ENCODE peak calls at places on chromosomes 6 and 20, in five cellular contexts. One of them, this sample, is unnamed.

GRCh38 chr6:158662607-158663464 is 13.0 kb downstream of the SYTL3 start:
- DNase-seq in GM23338: no peak
- DNase-seq in heart left ventricle: no peak
- DNase-seq in psoas muscle: peak; percentile 64
- DNase-seq in right lobe of liver: no peak
- DNase-seq in this sample: no peak

GRCh38 chr6:134379086-134379485 is 61.2 kb upstream of the SGK1 start:
- DNase-seq in heart left ventricle: peak; percentile 27
- DNase-seq in GM23338: peak; percentile 86
- DNase-seq in psoas muscle: no peak
- DNase-seq in right lobe of liver: no peak
- DNase-seq in this sample: no peak

GRCh38 chr6:16683524-16684194 is 77.6 kb downstream of the ATXN1 start:
- DNase-seq in psoas muscle: peak; percentile 57
- DNase-seq in GM23338: no peak
- DNase-seq in right lobe of liver: peak; percentile 46
- DNase-seq in heart left ventricle: peak; percentile 47
- DNase-seq in this sample: peak; percentile 69

GRCh38 chr6:43173496-43174262 is 2.6 kb downstream of the SRF start:
- DNase-seq in heart left ventricle: no peak
- DNase-seq in right lobe of liver: no peak
- DNase-seq in GM23338: no peak
- DNase-seq in psoas muscle: no peak
- DNase-seq in this sample: no peak

GRCh38 chr6:126033696-126034095 is 47.4 kb downstream of the TRMT11 start:
- DNase-seq in right lobe of liver: no peak
- DNase-seq in heart left ventricle: no peak
- DNase-seq in GM23338: peak; percentile 72
- DNase-seq in psoas muscle: no peak
- DNase-seq in this sample: peak; percentile 82

GRCh38 chr20:31641391-31641790 is 3.7 kb downstream of the COX4I2 start:
- DNase-seq in right lobe of liver: no peak
- DNase-seq in heart left ventricle: no peak
- DNase-seq in GM23338: no peak
- DNase-seq in psoas muscle: no peak
- DNase-seq in this sample: no peak

GRCh38 chr6:99458319-99458718 is 33.2 kb upstream of the PNISR start:
- DNase-seq in GM23338: peak; percentile 85
- DNase-seq in psoas muscle: no peak
- DNase-seq in heart left ventricle: no peak
- DNase-seq in right lobe of liver: no peak
- DNase-seq in this sample: peak; percentile 36

GRCh38 chr6:168319279-168320051 is at the start of gene DACT2:
- DNase-seq in heart left ventricle: no peak
- DNase-seq in right lobe of liver: no peak
- DNase-seq in GM23338: peak; percentile 67
- DNase-seq in psoas muscle: no peak
- DNase-seq in this sample: no peak

GRCh38 chr6:111871207-111871606 is 2.0 kb downstream of the FYN start:
- DNase-seq in heart left ventricle: no peak
- DNase-seq in psoas muscle: no peak
- DNase-seq in right lobe of liver: no peak
- DNase-seq in GM23338: no peak
- DNase-seq in this sample: no peak

GRCh38 chr6:42103753-42104094 is 38.7 kb downstream of the C6orf132 start:
- DNase-seq in right lobe of liver: no peak
- DNase-seq in GM23338: no peak
- DNase-seq in heart left ventricle: no peak
- DNase-seq in psoas muscle: no peak
- DNase-seq in this sample: no peak

GRCh38 chr6:5671162-5671561 is 335.6 kb downstream of the NRN1 start:
- DNase-seq in GM23338: no peak
- DNase-seq in right lobe of liver: no peak
- DNase-seq in psoas muscle: no peak
- DNase-seq in heart left ventricle: no peak
- DNase-seq in this sample: no peak

GRCh38 chr6:154893927-154894326 is 101.2 kb upstream of the TIAM2 start:
- DNase-seq in GM23338: no peak
- DNase-seq in psoas muscle: no peak
- DNase-seq in right lobe of liver: no peak
- DNase-seq in heart left ventricle: no peak
- DNase-seq in this sample: no peak

DNA sequence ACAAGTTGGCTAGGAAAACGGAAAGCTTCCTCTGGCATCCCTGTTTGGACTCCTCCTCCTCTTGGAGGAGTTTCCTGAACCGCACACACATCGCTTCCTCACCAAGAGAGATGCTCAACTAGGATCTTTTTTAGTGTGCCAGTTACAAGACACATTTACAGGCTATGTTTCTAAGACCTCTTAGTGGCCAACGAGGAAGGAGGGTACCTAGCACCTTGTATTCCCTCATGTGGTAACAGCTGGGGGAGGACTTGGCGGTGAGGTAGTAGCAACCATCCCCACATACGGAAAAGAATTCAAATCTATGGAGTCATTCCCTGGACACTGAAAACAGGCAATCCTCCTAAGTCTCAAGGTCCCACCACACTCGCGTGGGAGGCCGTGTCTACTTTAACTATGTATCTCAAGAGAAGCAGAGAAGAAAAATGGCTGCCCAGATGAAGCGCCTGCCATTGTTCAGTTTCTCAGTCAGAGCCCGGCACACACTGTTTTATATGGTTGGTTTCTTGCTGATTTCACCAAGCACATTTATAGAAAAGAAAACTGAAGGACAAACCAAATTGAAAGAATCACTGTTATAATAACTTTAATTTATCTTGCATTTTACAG is 23.1 kb downstream of the EIF2S2 start:
- DNase-seq in GM23338: no peak
- DNase-seq in psoas muscle: no peak
- DNase-seq in right lobe of liver: no peak
- DNase-seq in heart left ventricle: no peak
- DNase-seq in this sample: no peak
- H3K36me3 ChIP-seq in GM23338: peaks cover 42% of the 10 kb centered on the region
- H3K36me3 ChIP-seq in psoas muscle: peaks cover 97% of the 10 kb centered on the region
- H3K36me3 ChIP-seq in right lobe of liver: peaks cover 23% of the 10 kb centered on the region
- H3K36me3 ChIP-seq in heart left ventricle: peaks cover 84% of the 10 kb centered on the region
- H3K36me3 ChIP-seq in this sample: peaks cover 69% of the 10 kb centered on the region

GRCh38 chr6:117706504-117706903 is 31.2 kb downstream of the NUS1 start:
- DNase-seq in psoas muscle: no peak
- DNase-seq in right lobe of liver: no peak
- DNase-seq in heart left ventricle: no peak
- DNase-seq in GM23338: no peak
- DNase-seq in this sample: no peak

DNA sequence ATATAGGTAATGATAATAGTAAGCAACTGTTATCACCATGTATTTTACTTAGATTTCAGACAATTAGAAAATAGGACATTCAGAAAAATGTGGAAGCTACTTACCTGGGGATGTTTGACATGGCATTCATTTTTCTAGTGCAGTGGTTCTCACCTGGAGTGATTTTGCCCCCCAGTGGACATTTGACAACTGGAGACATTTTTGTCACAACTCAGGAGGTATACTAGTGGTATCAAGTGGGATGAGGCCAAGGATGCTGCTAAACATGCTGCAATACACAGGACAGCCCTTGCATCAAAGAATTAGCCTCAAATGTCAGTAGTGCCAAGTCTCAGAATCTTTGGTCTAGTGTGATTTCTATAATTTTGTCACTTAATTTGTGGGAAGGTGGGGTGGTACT is 36.1 kb downstream of the NUS1 start:
- DNase-seq in right lobe of liver: no peak
- DNase-seq in heart left ventricle: no peak
- DNase-seq in GM23338: peak; percentile 28
- DNase-seq in psoas muscle: no peak
- DNase-seq in this sample: no peak
- TF ChIP-seq CTCF in right lobe of liver: peak; percentile 14
- TF ChIP-seq CTCF in heart left ventricle: no peak
- TF ChIP-seq CTCF in GM23338: peak; percentile 27
- TF ChIP-seq CTCF in psoas muscle: peak; percentile 9
- TF ChIP-seq CTCF in this sample: peak; percentile 19

GRCh38 chr6:145815351-145815772 is 767 bp upstream of the FBXO30 start:
- DNase-seq in GM23338: peak; percentile 50
- DNase-seq in psoas muscle: no peak
- DNase-seq in right lobe of liver: peak; percentile 42
- DNase-seq in heart left ventricle: peak; percentile 39
- DNase-seq in this sample: peak; percentile 18
- H3K4me3 ChIP-seq in GM23338: peak overlapping the region; percentile 63
- H3K4me3 ChIP-seq in psoas muscle: peak overlapping the region; percentile 84
- H3K4me3 ChIP-seq in right lobe of liver: peak overlapping the region; percentile 61
- H3K4me3 ChIP-seq in heart left ventricle: peak overlapping the region; percentile 68
- H3K4me3 ChIP-seq in this sample: peak overlapping the region; percentile 71

GRCh38 chr6:36229223-36229622 is 32.7 kb downstream of the BRPF3 start:
- DNase-seq in GM23338: no peak
- DNase-seq in psoas muscle: no peak
- DNase-seq in right lobe of liver: no peak
- DNase-seq in heart left ventricle: no peak
- DNase-seq in this sample: no peak
- H3K36me3 ChIP-seq in GM23338: peaks cover under 1% of the 10 kb centered on the region
- H3K36me3 ChIP-seq in psoas muscle: peaks cover 97% of the 10 kb centered on the region
- H3K36me3 ChIP-seq in right lobe of liver: peaks cover 17% of the 10 kb centered on the region
- H3K36me3 ChIP-seq in heart left ventricle: peaks cover 94% of the 10 kb centered on the region
- H3K36me3 ChIP-seq in this sample: peaks cover 67% of the 10 kb centered on the region

GRCh38 chr20:23174821-23175220 is 88.7 kb upstream of the CD93 start:
- DNase-seq in psoas muscle: no peak
- DNase-seq in heart left ventricle: no peak
- DNase-seq in right lobe of liver: no peak
- DNase-seq in GM23338: no peak
- DNase-seq in this sample: no peak

GRCh38 chr20:23179766-23180403 is 93.8 kb upstream of the CD93 start:
- DNase-seq in GM23338: no peak
- DNase-seq in heart left ventricle: no peak
- DNase-seq in right lobe of liver: no peak
- DNase-seq in psoas muscle: peak; percentile 53
- DNase-seq in this sample: peak; percentile 55

GRCh38 chr20:23180451-23180921 is 94.4 kb upstream of the CD93 start:
- DNase-seq in right lobe of liver: peak; percentile 42
- DNase-seq in heart left ventricle: peak; percentile 71
- DNase-seq in psoas muscle: peak; percentile 79
- DNase-seq in GM23338: no peak
- DNase-seq in this sample: peak; percentile 23

GRCh38 chr20:23178806-23179205 is 92.7 kb upstream of the CD93 start:
- DNase-seq in heart left ventricle: peak; percentile 51
- DNase-seq in psoas muscle: peak; percentile 79
- DNase-seq in GM23338: no peak
- DNase-seq in right lobe of liver: no peak
- DNase-seq in this sample: no peak
- TF ChIP-seq CTCF in heart left ventricle: peak; percentile 50
- TF ChIP-seq CTCF in psoas muscle: peak; percentile 77
- TF ChIP-seq CTCF in GM23338: peak; percentile 35
- TF ChIP-seq CTCF in right lobe of liver: no peak
- TF ChIP-seq CTCF in this sample: peak; percentile 25

GRCh38 chr20:33687370-33687915 is 1.3 kb upstream of the E2F1 start:
- DNase-seq in psoas muscle: no peak
- DNase-seq in GM23338: no peak
- DNase-seq in heart left ventricle: no peak
- DNase-seq in right lobe of liver: no peak
- DNase-seq in this sample: peak; percentile 36

GRCh38 chr20:33685328-33686007 is 717 bp downstream of the E2F1 start:
- DNase-seq in GM23338: peak; percentile 64
- DNase-seq in psoas muscle: no peak
- DNase-seq in heart left ventricle: no peak
- DNase-seq in right lobe of liver: no peak
- DNase-seq in this sample: no peak

GRCh38 chr20:33686008-33686983 is at the start of gene E2F1:
- DNase-seq in right lobe of liver: peak; percentile 97
- DNase-seq in psoas muscle: peak; percentile 98
- DNase-seq in GM23338: peak; percentile 98
- DNase-seq in heart left ventricle: peak; percentile 97
- DNase-seq in this sample: peak; percentile 91

GRCh38 chr20:33686984-33687366 is 790 bp upstream of the E2F1 start:
- DNase-seq in right lobe of liver: no peak
- DNase-seq in psoas muscle: no peak
- DNase-seq in heart left ventricle: no peak
- DNase-seq in GM23338: no peak
- DNase-seq in this sample: no peak

GRCh38 chr20:33684533-33685327 is 1.5 kb downstream of the E2F1 start:
- DNase-seq in heart left ventricle: no peak
- DNase-seq in GM23338: peak; percentile 65
- DNase-seq in psoas muscle: no peak
- DNase-seq in right lobe of liver: no peak
- DNase-seq in this sample: no peak
- H3K4me3 ChIP-seq in heart left ventricle: no peak overlapping the region
- H3K4me3 ChIP-seq in GM23338: peak overlapping the region; percentile 88
- H3K4me3 ChIP-seq in psoas muscle: no peak overlapping the region
- H3K4me3 ChIP-seq in right lobe of liver: no peak overlapping the region
- H3K4me3 ChIP-seq in this sample: peak overlapping the region; percentile 56

DNA sequence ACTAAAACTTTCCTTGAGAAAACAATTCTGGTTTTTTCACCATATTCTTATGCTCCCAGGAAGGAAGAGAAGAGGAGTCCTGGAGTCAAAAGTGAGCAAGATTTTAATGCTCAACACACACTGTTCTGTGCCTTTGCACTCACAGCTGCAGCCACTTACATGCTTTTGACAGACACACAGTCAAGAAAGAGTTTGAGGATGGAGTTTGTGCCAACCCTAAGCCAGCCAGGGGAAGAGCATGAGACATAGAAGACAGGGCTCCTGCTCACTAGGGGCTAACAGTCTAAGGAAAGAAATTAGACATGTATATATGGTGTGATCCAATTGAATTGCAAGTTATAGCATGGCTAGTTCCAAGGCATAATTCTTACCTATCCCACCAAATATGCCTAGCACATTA is 37.1 kb upstream of the IL17A start:
- DNase-seq in right lobe of liver: no peak
- DNase-seq in GM23338: no peak
- DNase-seq in psoas muscle: no peak
- DNase-seq in heart left ventricle: no peak
- DNase-seq in this sample: no peak
- H3K36me3 ChIP-seq in right lobe of liver: no peaks in the 10 kb centered on the region
- H3K36me3 ChIP-seq in GM23338: no peaks in the 10 kb centered on the region
- H3K36me3 ChIP-seq in psoas muscle: peaks cover 45% of the 10 kb centered on the region
- H3K36me3 ChIP-seq in heart left ventricle: no peaks in the 10 kb centered on the region
- H3K36me3 ChIP-seq in this sample: no peaks in the 10 kb centered on the region

DNA sequence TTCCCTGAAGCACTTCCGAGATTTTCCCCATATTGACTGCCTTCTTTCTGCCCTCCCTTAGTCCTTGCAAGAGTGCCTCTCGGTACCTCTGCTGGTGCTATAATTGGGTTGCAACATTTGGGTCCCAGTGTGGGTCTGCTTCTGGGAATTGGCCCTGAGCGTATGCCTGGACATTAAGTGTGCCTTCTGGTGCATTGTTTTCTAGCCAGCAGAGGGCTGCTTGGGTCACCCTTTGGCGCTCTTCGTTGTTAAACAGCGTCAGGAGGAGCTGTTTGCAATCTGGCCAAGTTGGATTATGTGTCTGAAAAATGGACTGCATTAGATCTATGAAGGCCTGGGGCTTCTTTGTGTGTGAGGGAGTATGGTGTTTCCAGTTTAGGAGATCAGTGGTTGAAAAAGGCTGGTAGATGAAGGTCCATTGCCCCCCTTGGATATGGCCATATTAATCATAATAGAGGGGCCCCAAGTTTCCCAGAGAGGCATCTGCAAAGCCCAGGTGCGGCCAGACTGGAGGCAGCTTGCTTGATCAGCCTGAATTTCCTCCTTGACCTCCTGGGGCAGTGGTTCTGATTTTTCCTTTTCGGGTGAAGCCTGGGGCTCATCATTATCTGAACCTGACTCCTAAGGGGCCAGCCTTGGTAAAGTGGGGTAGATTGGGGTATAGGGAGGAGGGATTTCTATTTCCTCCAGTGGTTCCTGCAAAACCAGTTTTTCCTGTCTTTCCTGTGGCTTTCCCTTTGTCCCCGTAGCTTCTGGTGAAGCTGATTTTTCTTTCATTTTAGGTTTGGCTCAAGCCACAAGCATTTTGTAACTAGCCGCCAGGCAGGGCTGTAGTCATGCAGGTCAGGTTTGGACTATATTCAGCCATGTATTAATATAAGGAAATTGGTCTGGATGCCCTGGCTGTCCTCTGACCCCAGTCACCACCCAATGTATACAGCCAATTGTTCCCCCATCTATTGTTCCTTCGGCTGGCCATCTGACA is 85.4 kb upstream of the GPR6 start:
- DNase-seq in heart left ventricle: no peak
- DNase-seq in psoas muscle: no peak
- DNase-seq in GM23338: peak; percentile 82
- DNase-seq in right lobe of liver: no peak
- DNase-seq in this sample: no peak
- TF ChIP-seq CTCF in heart left ventricle: no peak
- TF ChIP-seq CTCF in psoas muscle: no peak
- TF ChIP-seq CTCF in GM23338: peak; percentile 32
- TF ChIP-seq CTCF in right lobe of liver: no peak
- TF ChIP-seq CTCF in this sample: no peak

This sample was measured in brain microvascular endothelial cell.